ENCODE peak calls at places on chromosomes 6 and 20, in six cellular contexts. A, C, G, T, N and I are unnamed samples.

GRCh38 chr20:64156136-64156885 is 7.9 kb upstream of the MYT1 start:
- DNase-seq in N (no peak), T (no peak), A (no peak), G (no peak), C (no peak), I (no peak)

GRCh38 chr20:19974621-19975435 is 42.3 kb upstream of the NAA20 start:
- DNase-seq in N (peak; percentile 92), T (no peak), C (peak; percentile 96), A (peak; percentile 96), G (peak; percentile 56), I (no peak)

GRCh38 chr20:62710886-62711702 is 2.5 kb downstream of the NTSR1 start:
- DNase-seq in C (peak; percentile 59), N (no peak), G (no peak), A (no peak), T (no peak), I (peak; percentile 38)

GRCh38 chr6:117776441-117776840 is 101.2 kb downstream of the NUS1 start:
- DNase-seq in N (no peak), A (peak; percentile 4), T (peak; percentile 10), G (no peak), C (no peak), I (no peak)

GRCh38 chr20:6680441-6680840 is 87.0 kb upstream of the BMP2 start:
- DNase-seq in N (no peak), T (no peak), C (no peak), G (no peak), A (no peak), I (no peak)

GRCh38 chr6:134630468-134631180 is 312.7 kb upstream of the SGK1 start:
- DNase-seq in N (no peak), A (no peak), G (no peak), C (no peak), T (no peak), I (no peak)

GRCh38 chr6:19988555-19988954 is 151.4 kb downstream of the ID4 start:
- DNase-seq in T (peak; percentile 8), A (peak; percentile 3), C (peak; percentile 60), N (peak; percentile 31), G (no peak), I (no peak)

GRCh38 chr6:257031-257725 is 35.1 kb upstream of the DUSP22 start:
- DNase-seq in N (peak; percentile 31), G (peak; percentile 25), C (peak; percentile 71), T (no peak), A (peak; percentile 46), I (no peak)

GRCh38 chr6:165830761-165831160 is 167.7 kb upstream of the PDE10A start:
- DNase-seq in N (no peak), T (no peak), G (no peak), A (no peak), C (no peak), I (no peak)

GRCh38 chr20:325889-326644 is 715 bp downstream of the SOX12 start:
- DNase-seq in A (peak; percentile 76), C (peak; percentile 69), N (peak; percentile 65), T (peak; percentile 63), G (peak; percentile 26), I (peak; percentile 75)

GRCh38 chr6:44176935-44177509 is 18.4 kb downstream of the CAPN11 start:
- DNase-seq in N (no peak), T (no peak), C (no peak), G (no peak), A (no peak), I (peak; percentile 80)

GRCh38 chr6:72742274-72742673 is 120.4 kb downstream of the KCNQ5 start:
- DNase-seq in G (no peak), C (no peak), T (no peak), N (no peak), A (no peak), I (no peak)

GRCh38 chr6:159996087-159996622 is 27.3 kb downstream of the IGF2R start:
- DNase-seq in N (no peak), G (no peak), C (no peak), T (no peak), A (no peak), I (no peak)

GRCh38 chr6:2038096-2038495 is 207.3 kb downstream of the GMDS start:
- DNase-seq in A (peak; percentile 59), T (no peak), N (peak; percentile 50), C (no peak), G (no peak), I (peak; percentile 26)

GRCh38 chr6:96391776-96392175 is 129.8 kb upstream of the UFL1 start:
- DNase-seq in A (peak; percentile 5), N (no peak), G (no peak), T (no peak), C (peak; percentile 6), I (peak; percentile 35)

GRCh38 chr6:30881987-30882763 is 2.1 kb upstream of the DDR1 start:
- DNase-seq in N (peak; percentile 31), T (no peak), A (peak; percentile 60), C (peak; percentile 66), G (no peak), I (no peak)

GRCh38 chr6:7106752-7107577 is 796 bp upstream of the RREB1 start:
- DNase-seq in C (peak; percentile 30), N (no peak), G (no peak), T (no peak), A (no peak), I (peak; percentile 80)

GRCh38 chr20:57443866-57444265 is 52.7 kb downstream of the RBM38 start:
- DNase-seq in A (no peak), G (no peak), N (no peak), C (no peak), T (no peak), I (no peak)

GRCh38 chr20:3304456-3304855 is 65.5 kb upstream of the SLC4A11 start:
- DNase-seq in N (no peak), C (no peak), A (no peak), T (no peak), G (no peak), I (no peak)

GRCh38 chr6:80638222-80639055 is 532.0 kb downstream of the BCKDHB start:
- DNase-seq in C (peak; percentile 90), T (peak; percentile 11), G (peak; percentile 63), A (peak; percentile 97), N (peak; percentile 96), I (peak; percentile 23)

GRCh38 chr6:134358320-134358719 is 40.4 kb upstream of the SGK1 start:
- DNase-seq in T (no peak), A (no peak), N (peak; percentile 99), C (peak; percentile 9), G (no peak), I (no peak)

GRCh38 chr20:38214256-38214870 is 46.2 kb downstream of the KIAA1755 start:
- DNase-seq in N (no peak), G (no peak), T (no peak), A (no peak), C (no peak), I (no peak)

GRCh38 chr20:38213607-38213940 is 47.0 kb downstream of the KIAA1755 start:
- DNase-seq in T (no peak), C (no peak), N (no peak), A (no peak), G (no peak), I (no peak)

GRCh38 chr20:38215789-38216182 is 44.7 kb downstream of the KIAA1755 start:
- DNase-seq in A (no peak), G (no peak), C (no peak), N (no peak), T (no peak), I (no peak)

GRCh38 chr20:38216201-38216600 is 44.3 kb downstream of the KIAA1755 start:
- DNase-seq in C (no peak), G (no peak), A (no peak), T (no peak), N (no peak), I (no peak)

GRCh38 chr20:38214871-38215788 is 45.4 kb downstream of the KIAA1755 start:
- DNase-seq in C (no peak), N (no peak), A (no peak), G (no peak), T (no peak), I (no peak)
- TF ChIP-seq CTCF in C (peak; percentile 17), N (peak; percentile 14), A (peak; percentile 27), G (peak; percentile 16), T (no peak), I (no peak)

GRCh38 chr6:90701146-90701781 is 114.4 kb upstream of the MAP3K7 start:
- DNase-seq in A (no peak), T (no peak), G (no peak), N (no peak), C (no peak), I (peak; percentile 32)
- TF ChIP-seq CTCF in A (no peak), T (no peak), G (no peak), N (no peak), C (no peak), I (no peak)

GRCh38 chr6:156407334-156407733 is 369.8 kb upstream of the ARID1B start:
- DNase-seq in C (no peak), N (no peak), G (no peak), T (no peak), A (no peak), I (no peak)

GRCh38 chr6:156413156-156413555 is 364.0 kb upstream of the ARID1B start:
- DNase-seq in T (no peak), G (no peak), A (no peak), C (peak; percentile 28), N (peak; percentile 20), I (no peak)

GRCh38 chr6:156406688-156407087 is 370.5 kb upstream of the ARID1B start:
- DNase-seq in G (no peak), C (no peak), N (no peak), A (no peak), T (no peak), I (no peak)

GRCh38 chr6:156406099-156406498 is 371.1 kb upstream of the ARID1B start:
- DNase-seq in G (no peak), N (no peak), C (no peak), T (no peak), A (no peak), I (no peak)

DNA sequence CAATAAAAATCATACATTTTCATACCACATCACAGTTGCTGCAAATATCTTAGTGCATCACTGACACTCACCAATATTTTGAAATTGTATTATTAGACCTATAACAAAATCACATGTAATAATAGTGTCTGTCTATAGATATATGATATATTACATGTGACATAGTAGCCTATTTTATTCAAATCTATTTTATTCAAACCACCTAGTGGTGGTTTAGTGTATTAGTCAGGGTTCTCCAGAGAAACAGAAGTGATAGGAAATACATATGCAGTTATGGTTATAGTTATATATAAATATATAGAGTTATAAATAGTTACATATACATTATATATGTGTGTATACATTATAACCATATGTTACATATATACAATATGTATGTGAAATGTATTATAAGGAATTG is 366.5 kb upstream of the ARID1B start:
- DNase-seq in T (no peak), G (no peak), C (no peak), N (no peak), A (no peak), I (no peak)
- TF ChIP-seq CTCF in T (no peak), G (peak; percentile 48), C (peak; percentile 8), N (peak; percentile 17), A (peak; percentile 32), I (peak; percentile 44)

GRCh38 chr6:14263881-14264424 is 146.4 kb downstream of the CD83 start:
- DNase-seq in N (no peak), A (no peak), G (no peak), C (no peak), T (no peak), I (no peak)

GRCh38 chr6:14267885-14268660 is 150.5 kb downstream of the CD83 start:
- DNase-seq in A (no peak), G (no peak), C (no peak), N (no peak), T (no peak), I (no peak)

GRCh38 chr6:14269434-14269833 is 151.9 kb downstream of the CD83 start:
- DNase-seq in N (no peak), T (no peak), G (no peak), C (no peak), A (no peak), I (no peak)

GRCh38 chr6:14266266-14266665 is 148.7 kb downstream of the CD83 start:
- DNase-seq in T (no peak), G (no peak), C (no peak), N (no peak), A (no peak), I (no peak)

GRCh38 chr6:14265049-14266021 is 147.8 kb downstream of the CD83 start:
- DNase-seq in C (no peak), T (no peak), A (no peak), G (no peak), N (no peak), I (no peak)
- TF ChIP-seq CTCF in C (no peak), T (no peak), A (no peak), G (peak; percentile 5), N (no peak), I (no peak)